ENCODE peak calls at places on chromosomes 3 and 15, in eight cellular contexts. One of them, this sample, is unnamed.

GRCh38 chr3:150359381-150359780 is 48.7 kb upstream of the TSC22D2 start:
- DNase-seq in PC-3: no peak
- DNase-seq in OCI-LY7: no peak
- DNase-seq in MM.1S: no peak
- DNase-seq in GM23248: peak; percentile 60
- DNase-seq in HCT116: no peak
- DNase-seq in SK-N-SH: no peak
- DNase-seq in PC-9: no peak
- DNase-seq in this sample: no peak

GRCh38 chr3:17372811-17373210 is 369.6 kb downstream of the TBC1D5 start:
- DNase-seq in PC-3: peak; percentile 60
- DNase-seq in OCI-LY7: no peak
- DNase-seq in MM.1S: no peak
- DNase-seq in GM23248: peak; percentile 64
- DNase-seq in HCT116: no peak
- DNase-seq in SK-N-SH: no peak
- DNase-seq in PC-9: peak; percentile 48
- DNase-seq in this sample: no peak

GRCh38 chr3:23845361-23845760 is 39.6 kb downstream of the UBE2E1 start:
- DNase-seq in PC-3: no peak
- DNase-seq in OCI-LY7: no peak
- DNase-seq in MM.1S: no peak
- DNase-seq in GM23248: no peak
- DNase-seq in HCT116: no peak
- DNase-seq in SK-N-SH: no peak
- DNase-seq in PC-9: no peak
- DNase-seq in this sample: no peak

GRCh38 chr3:194100856-194101390 is 35.0 kb upstream of the HES1 start:
- DNase-seq in PC-3: no peak
- DNase-seq in OCI-LY7: peak; percentile 70
- DNase-seq in MM.1S: peak; percentile 98
- DNase-seq in GM23248: no peak
- DNase-seq in HCT116: no peak
- DNase-seq in SK-N-SH: no peak
- DNase-seq in PC-9: no peak
- DNase-seq in this sample: peak; percentile 37

GRCh38 chr3:160564205-160564922 is 1.0 kb downstream of the KPNA4 start:
- DNase-seq in PC-3: peak; percentile 20
- DNase-seq in OCI-LY7: peak; percentile 30
- DNase-seq in MM.1S: peak; percentile 9
- DNase-seq in GM23248: peak; percentile 29
- DNase-seq in HCT116: no peak
- DNase-seq in SK-N-SH: no peak
- DNase-seq in PC-9: no peak
- DNase-seq in this sample: peak; percentile 39

GRCh38 chr3:108486910-108487309 is 23.5 kb downstream of the MYH15 start:
- DNase-seq in PC-3: peak; percentile 70
- DNase-seq in OCI-LY7: no peak
- DNase-seq in MM.1S: no peak
- DNase-seq in GM23248: peak; percentile 66
- DNase-seq in HCT116: no peak
- DNase-seq in SK-N-SH: peak; percentile 45
- DNase-seq in PC-9: no peak
- DNase-seq in this sample: peak; percentile 44

GRCh38 chr3:105958237-105959000 is 89.6 kb upstream of the CBLB start:
- DNase-seq in PC-3: no peak
- DNase-seq in OCI-LY7: no peak
- DNase-seq in MM.1S: no peak
- DNase-seq in GM23248: no peak
- DNase-seq in HCT116: no peak
- DNase-seq in SK-N-SH: no peak
- DNase-seq in PC-9: no peak
- DNase-seq in this sample: no peak

GRCh38 chr3:13935494-13936094 is 55.7 kb upstream of the WNT7A start:
- DNase-seq in PC-3: no peak
- DNase-seq in OCI-LY7: no peak
- DNase-seq in MM.1S: no peak
- DNase-seq in GM23248: no peak
- DNase-seq in HCT116: no peak
- DNase-seq in SK-N-SH: no peak
- DNase-seq in PC-9: no peak
- DNase-seq in this sample: no peak

GRCh38 chr3:168431436-168431835 is 335.7 kb upstream of the GOLIM4 start:
- DNase-seq in PC-3: peak; percentile 48
- DNase-seq in OCI-LY7: no peak
- DNase-seq in MM.1S: no peak
- DNase-seq in GM23248: no peak
- DNase-seq in HCT116: no peak
- DNase-seq in SK-N-SH: no peak
- DNase-seq in PC-9: no peak
- DNase-seq in this sample: no peak

GRCh38 chr3:3151513-3151912 is 24.8 kb downstream of the TRNT1 start:
- DNase-seq in PC-3: no peak
- DNase-seq in OCI-LY7: no peak
- DNase-seq in MM.1S: no peak
- DNase-seq in GM23248: no peak
- DNase-seq in HCT116: no peak
- DNase-seq in SK-N-SH: no peak
- DNase-seq in PC-9: no peak
- DNase-seq in this sample: no peak

GRCh38 chr3:122615303-122615702 is 37.9 kb downstream of the PARP15 start:
- DNase-seq in PC-3: no peak
- DNase-seq in OCI-LY7: no peak
- DNase-seq in MM.1S: no peak
- DNase-seq in GM23248: no peak
- DNase-seq in HCT116: no peak
- DNase-seq in SK-N-SH: no peak
- DNase-seq in PC-9: no peak
- DNase-seq in this sample: no peak

GRCh38 chr3:116348216-116348615 is 97.1 kb downstream of the LSAMP start:
- DNase-seq in PC-3: no peak
- DNase-seq in OCI-LY7: no peak
- DNase-seq in MM.1S: no peak
- DNase-seq in GM23248: no peak
- DNase-seq in HCT116: no peak
- DNase-seq in SK-N-SH: no peak
- DNase-seq in PC-9: no peak
- DNase-seq in this sample: no peak

GRCh38 chr3:197374951-197375560 is 76.6 kb upstream of the DLG1 start:
- DNase-seq in PC-3: no peak
- DNase-seq in OCI-LY7: no peak
- DNase-seq in MM.1S: no peak
- DNase-seq in GM23248: no peak
- DNase-seq in HCT116: no peak
- DNase-seq in SK-N-SH: peak; percentile 5
- DNase-seq in PC-9: no peak
- DNase-seq in this sample: no peak

GRCh38 chr3:10400050-10400748 is 79.3 kb upstream of the SEC13 start:
- DNase-seq in PC-3: no peak
- DNase-seq in OCI-LY7: no peak
- DNase-seq in MM.1S: no peak
- DNase-seq in GM23248: no peak
- DNase-seq in HCT116: no peak
- DNase-seq in SK-N-SH: no peak
- DNase-seq in PC-9: no peak
- DNase-seq in this sample: peak; percentile 45

GRCh38 chr15:40590635-40591105 is 3.4 kb upstream of the KNL1 start:
- DNase-seq in PC-3: no peak
- DNase-seq in OCI-LY7: no peak
- DNase-seq in MM.1S: no peak
- DNase-seq in GM23248: peak; percentile 6
- DNase-seq in HCT116: no peak
- DNase-seq in SK-N-SH: no peak
- DNase-seq in PC-9: no peak
- DNase-seq in this sample: peak; percentile 51

GRCh38 chr3:61061092-61061723 is 190.0 kb downstream of the FHIT start:
- DNase-seq in PC-3: no peak
- DNase-seq in OCI-LY7: no peak
- DNase-seq in MM.1S: no peak
- DNase-seq in GM23248: no peak
- DNase-seq in HCT116: no peak
- DNase-seq in SK-N-SH: no peak
- DNase-seq in PC-9: no peak
- DNase-seq in this sample: no peak

GRCh38 chr15:50884583-50884982 is 23.9 kb upstream of the AP4E1 start:
- DNase-seq in PC-3: peak; percentile 73
- DNase-seq in OCI-LY7: no peak
- DNase-seq in MM.1S: no peak
- DNase-seq in GM23248: peak; percentile 65
- DNase-seq in HCT116: no peak
- DNase-seq in SK-N-SH: no peak
- DNase-seq in PC-9: peak; percentile 40
- DNase-seq in this sample: no peak

GRCh38 chr3:12809001-12809400 is 12.5 kb downstream of the CAND2 start:
- DNase-seq in PC-3: no peak
- DNase-seq in OCI-LY7: no peak
- DNase-seq in MM.1S: no peak
- DNase-seq in GM23248: no peak
- DNase-seq in HCT116: no peak
- DNase-seq in SK-N-SH: no peak
- DNase-seq in PC-9: no peak
- DNase-seq in this sample: no peak

GRCh38 chr3:139517321-139517720 is 22.2 kb downstream of the RBP1 start:
- DNase-seq in PC-3: no peak
- DNase-seq in OCI-LY7: no peak
- DNase-seq in MM.1S: no peak
- DNase-seq in GM23248: no peak
- DNase-seq in HCT116: no peak
- DNase-seq in SK-N-SH: no peak
- DNase-seq in PC-9: no peak
- DNase-seq in this sample: no peak

GRCh38 chr3:61802772-61803171 is 241.4 kb downstream of the PTPRG start:
- DNase-seq in PC-3: no peak
- DNase-seq in OCI-LY7: no peak
- DNase-seq in MM.1S: no peak
- DNase-seq in GM23248: no peak
- DNase-seq in HCT116: no peak
- DNase-seq in SK-N-SH: no peak
- DNase-seq in PC-9: no peak
- DNase-seq in this sample: no peak

GRCh38 chr15:83380026-83380425 is 67.1 kb upstream of the SH3GL3 start:
- DNase-seq in PC-3: peak; percentile 81
- DNase-seq in OCI-LY7: no peak
- DNase-seq in MM.1S: no peak
- DNase-seq in GM23248: peak; percentile 53
- DNase-seq in HCT116: peak; percentile 50
- DNase-seq in SK-N-SH: no peak
- DNase-seq in PC-9: peak; percentile 84
- DNase-seq in this sample: no peak

GRCh38 chr15:101534376-101534970 is 45.0 kb upstream of the PCSK6 start:
- DNase-seq in PC-3: no peak
- DNase-seq in OCI-LY7: no peak
- DNase-seq in MM.1S: no peak
- DNase-seq in GM23248: no peak
- DNase-seq in HCT116: no peak
- DNase-seq in SK-N-SH: peak; percentile 12
- DNase-seq in PC-9: no peak
- DNase-seq in this sample: no peak

GRCh38 chr3:51637941-51638471 is 33.0 kb upstream of the TEX264 start:
- DNase-seq in PC-3: peak; percentile 76
- DNase-seq in OCI-LY7: peak; percentile 72
- DNase-seq in MM.1S: peak; percentile 75
- DNase-seq in GM23248: peak; percentile 70
- DNase-seq in HCT116: peak; percentile 73
- DNase-seq in SK-N-SH: peak; percentile 68
- DNase-seq in PC-9: peak; percentile 59
- DNase-seq in this sample: peak; percentile 80

GRCh38 chr3:41164776-41165175 is 34.5 kb upstream of the CTNNB1 start:
- DNase-seq in PC-3: no peak
- DNase-seq in OCI-LY7: no peak
- DNase-seq in MM.1S: no peak
- DNase-seq in GM23248: no peak
- DNase-seq in HCT116: no peak
- DNase-seq in SK-N-SH: no peak
- DNase-seq in PC-9: no peak
- DNase-seq in this sample: no peak
- H3K9me2 ChIP-seq in PC-3: no peaks in the 10 kb centered on the region
- H3K9me2 ChIP-seq in OCI-LY7: no peaks in the 10 kb centered on the region
- H3K9me2 ChIP-seq in MM.1S: no peaks in the 10 kb centered on the region
- H3K9me2 ChIP-seq in GM23248: peaks cover 3% of the 10 kb centered on the region
- H3K9me2 ChIP-seq in HCT116: no peaks in the 10 kb centered on the region
- H3K9me2 ChIP-seq in SK-N-SH: no peaks in the 10 kb centered on the region
- H3K9me2 ChIP-seq in PC-9: no peaks in the 10 kb centered on the region
- H3K9me2 ChIP-seq in this sample: no peaks in the 10 kb centered on the region

DNA sequence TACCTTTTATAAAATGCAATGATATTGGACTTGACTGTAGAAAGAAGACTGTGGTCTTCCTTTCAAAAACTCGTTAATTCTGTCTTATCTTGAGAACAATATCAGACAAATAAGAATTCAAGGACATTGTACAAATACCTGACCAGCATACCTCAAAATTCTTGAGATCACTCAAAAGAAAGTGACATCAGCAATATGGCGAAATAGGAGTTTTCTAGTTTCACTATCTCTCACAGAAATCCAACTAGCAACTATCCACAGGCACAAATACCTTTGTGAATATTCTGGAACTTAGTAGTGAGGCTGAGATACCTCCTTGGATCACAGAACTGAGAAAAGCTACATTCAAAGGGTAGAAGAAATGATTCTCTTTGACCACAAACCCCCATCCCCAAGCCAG is 419.7 kb downstream of the ZNF385D start:
- DNase-seq in PC-3: no peak
- DNase-seq in OCI-LY7: no peak
- DNase-seq in MM.1S: no peak
- DNase-seq in GM23248: peak; percentile 9
- DNase-seq in HCT116: no peak
- DNase-seq in SK-N-SH: no peak
- DNase-seq in PC-9: no peak
- DNase-seq in this sample: no peak
- H4K20me1 ChIP-seq in PC-3: no peaks in the 10 kb centered on the region
- H4K20me1 ChIP-seq in OCI-LY7: no peaks in the 10 kb centered on the region
- H4K20me1 ChIP-seq in MM.1S: no peaks in the 10 kb centered on the region
- H4K20me1 ChIP-seq in GM23248: no peaks in the 10 kb centered on the region
- H4K20me1 ChIP-seq in HCT116: no peaks in the 10 kb centered on the region
- H4K20me1 ChIP-seq in SK-N-SH: no peaks in the 10 kb centered on the region
- H4K20me1 ChIP-seq in PC-9: no peaks in the 10 kb centered on the region
- H4K20me1 ChIP-seq in this sample: no peaks in the 10 kb centered on the region

GRCh38 chr3:66738625-66739330 is 238.0 kb upstream of the LRIG1 start:
- DNase-seq in PC-3: peak; percentile 57
- DNase-seq in OCI-LY7: no peak
- DNase-seq in MM.1S: no peak
- DNase-seq in GM23248: peak; percentile 20
- DNase-seq in HCT116: no peak
- DNase-seq in SK-N-SH: no peak
- DNase-seq in PC-9: peak; percentile 51
- DNase-seq in this sample: no peak
- H3K27ac ChIP-seq in PC-3: peak overlapping the region; percentile 18
- H3K27ac ChIP-seq in OCI-LY7: no peak overlapping the region
- H3K27ac ChIP-seq in MM.1S: no peak overlapping the region
- H3K27ac ChIP-seq in GM23248: no peak overlapping the region
- H3K27ac ChIP-seq in HCT116: no peak overlapping the region
- H3K27ac ChIP-seq in SK-N-SH: no peak overlapping the region
- H3K27ac ChIP-seq in PC-9: peak overlapping the region; percentile 89
- H3K27ac ChIP-seq in this sample: peak overlapping the region; percentile 12

DNA sequence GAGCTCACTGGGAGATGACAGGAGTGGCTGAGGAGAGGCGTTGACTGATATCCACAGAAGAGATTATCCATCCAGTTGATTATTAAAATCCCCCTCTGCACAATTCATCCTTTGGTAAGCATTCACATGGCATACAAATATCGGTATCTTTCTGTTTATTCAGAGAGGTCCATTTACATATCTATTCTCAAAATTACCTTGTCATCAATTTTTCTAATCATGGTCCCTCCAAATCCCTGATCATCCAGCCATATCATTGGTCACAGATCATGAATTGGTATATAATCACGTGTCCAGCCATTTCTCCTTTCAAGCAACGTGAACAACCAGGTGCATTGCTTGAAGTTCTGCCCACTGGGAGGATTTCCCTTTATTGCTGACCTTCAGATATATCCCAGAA is 1321.0 kb downstream of the ROBO2 start:
- DNase-seq in PC-3: no peak
- DNase-seq in OCI-LY7: no peak
- DNase-seq in MM.1S: no peak
- DNase-seq in GM23248: no peak
- DNase-seq in HCT116: no peak
- DNase-seq in SK-N-SH: no peak
- DNase-seq in PC-9: no peak
- DNase-seq in this sample: no peak
- H3K9me2 ChIP-seq in PC-3: no peaks in the 10 kb centered on the region
- H3K9me2 ChIP-seq in OCI-LY7: no peaks in the 10 kb centered on the region
- H3K9me2 ChIP-seq in MM.1S: no peaks in the 10 kb centered on the region
- H3K9me2 ChIP-seq in GM23248: no peaks in the 10 kb centered on the region
- H3K9me2 ChIP-seq in HCT116: no peaks in the 10 kb centered on the region
- H3K9me2 ChIP-seq in SK-N-SH: no peaks in the 10 kb centered on the region
- H3K9me2 ChIP-seq in PC-9: no peaks in the 10 kb centered on the region
- H3K9me2 ChIP-seq in this sample: no peaks in the 10 kb centered on the region